ENCODE peak calls at places on chromosomes 7 and 10, in six cellular contexts. M is HCT116, K is HepG2, C is K562, Z is H1, N is SK-N-SH. G is an unnamed sample.
A peak's percentile ranks its signal among the peaks of the same experiment; 100 is the strongest.

GRCh38 chr7:124688991-124689390 is 76.6 kb downstream of the GPR37 start:
- DNase-seq in Z (no peak), C (no peak), K (no peak), M (no peak), N (no peak), G (no peak)

GRCh38 chr7:90660819-90661218 is 64.7 kb downstream of the CDK14 start:
- DNase-seq in C (no peak), N (no peak), Z (no peak), K (no peak), M (no peak), G (no peak)

GRCh38 chr7:28410628-28411578 is 1.4 kb upstream of the CREB5 start:
- DNase-seq in K (no peak), M (no peak), Z (no peak), C (no peak), N (peak; percentile 57), G (no peak)

GRCh38 chr7:108114117-108114841 is 15.9 kb downstream of the LAMB4 start:
- DNase-seq in N (no peak), C (peak; percentile 68), Z (peak; percentile 33), M (peak; percentile 39), K (peak; percentile 31), G (no peak)

GRCh38 chr10:101007915-101008822 is 8.6 kb downstream of the LZTS2 start:
- DNase-seq in N (peak; percentile 45), C (no peak), Z (no peak), K (no peak), M (no peak), G (no peak)

GRCh38 chr10:77511498-77512218 is 126.0 kb downstream of the KCNMA1 start:
- DNase-seq in C (no peak), N (no peak), M (no peak), K (no peak), Z (no peak), G (no peak)

GRCh38 chr10:131141645-131142445 is 169.7 kb downstream of the TCERG1L start:
- DNase-seq in K (no peak), Z (no peak), N (no peak), C (no peak), M (no peak), G (no peak)

GRCh38 chr10:30617070-30617469 is 12.5 kb downstream of the LYZL2 start:
- DNase-seq in Z (no peak), M (no peak), K (peak; percentile 72), C (no peak), N (no peak), G (no peak)

GRCh38 chr7:94392391-94392782 is 2.3 kb upstream of the COL1A2 start:
- DNase-seq in N (no peak), M (no peak), Z (no peak), K (no peak), C (no peak), G (no peak)

GRCh38 chr10:50585921-50586739 is 37.6 kb downstream of the SGMS1 start:
- DNase-seq in M (peak; percentile 77), C (peak; percentile 88), Z (no peak), N (no peak), K (no peak), G (no peak)

GRCh38 chr7:8433477-8434289 is at the start of gene NXPH1:
- DNase-seq in Z (no peak), C (peak; percentile 59), N (peak; percentile 97), M (no peak), K (peak; percentile 37), G (no peak)

GRCh38 chr7:81158189-81158588 is 239.3 kb upstream of the SEMA3C start:
- DNase-seq in C (no peak), Z (no peak), M (no peak), K (no peak), N (no peak), G (no peak)

GRCh38 chr10:93445097-93445960 is 36.8 kb downstream of the MYOF start:
- DNase-seq in N (peak; percentile 80), K (peak; percentile 97), M (peak; percentile 84), Z (peak; percentile 88), C (no peak), G (no peak)

GRCh38 chr10:27223964-27224363 is 16.6 kb downstream of the ACBD5 start:
- DNase-seq in N (peak; percentile 26), K (peak; percentile 46), M (no peak), C (peak; percentile 54), Z (no peak), G (no peak)

GRCh38 chr10:104201636-104202035 is 30.5 kb downstream of the CFAP43 start:
- DNase-seq in N (no peak), Z (no peak), M (no peak), K (no peak), C (no peak), G (no peak)

GRCh38 chr7:148523550-148523949 is 67.0 kb upstream of the C7orf33 start:
- DNase-seq in C (no peak), N (no peak), M (no peak), K (no peak), Z (no peak), G (no peak)

GRCh38 chr10:110644598-110645462 is 694 bp downstream of the RBM20 start:
- DNase-seq in Z (no peak), K (no peak), C (peak; percentile 57), M (no peak), N (peak; percentile 43), G (no peak)

GRCh38 chr10:120981601-120982381 is 130.6 kb downstream of the WDR11 start:
- DNase-seq in C (no peak), Z (no peak), K (no peak), M (no peak), N (no peak), G (no peak)

GRCh38 chr7:151938550-151938949 is 17.7 kb upstream of the GALNTL5 start:
- DNase-seq in Z (no peak), N (no peak), K (no peak), M (no peak), C (no peak), G (no peak)

GRCh38 chr7:138433583-138434437 is 26.2 kb upstream of the TRIM24 start:
- DNase-seq in N (no peak), M (no peak), Z (no peak), K (no peak), C (no peak), G (no peak)

GRCh38 chr10:35657621-35658020 is 15.5 kb upstream of the FZD8 start:
- DNase-seq in N (no peak), C (no peak), M (no peak), Z (no peak), K (no peak), G (no peak)
- H3K4me2 ChIP-seq in N (no peak overlapping the region), C (no peak overlapping the region), M (no peak overlapping the region), Z (no peak overlapping the region), K (no peak overlapping the region), G (no peak overlapping the region)

DNA sequence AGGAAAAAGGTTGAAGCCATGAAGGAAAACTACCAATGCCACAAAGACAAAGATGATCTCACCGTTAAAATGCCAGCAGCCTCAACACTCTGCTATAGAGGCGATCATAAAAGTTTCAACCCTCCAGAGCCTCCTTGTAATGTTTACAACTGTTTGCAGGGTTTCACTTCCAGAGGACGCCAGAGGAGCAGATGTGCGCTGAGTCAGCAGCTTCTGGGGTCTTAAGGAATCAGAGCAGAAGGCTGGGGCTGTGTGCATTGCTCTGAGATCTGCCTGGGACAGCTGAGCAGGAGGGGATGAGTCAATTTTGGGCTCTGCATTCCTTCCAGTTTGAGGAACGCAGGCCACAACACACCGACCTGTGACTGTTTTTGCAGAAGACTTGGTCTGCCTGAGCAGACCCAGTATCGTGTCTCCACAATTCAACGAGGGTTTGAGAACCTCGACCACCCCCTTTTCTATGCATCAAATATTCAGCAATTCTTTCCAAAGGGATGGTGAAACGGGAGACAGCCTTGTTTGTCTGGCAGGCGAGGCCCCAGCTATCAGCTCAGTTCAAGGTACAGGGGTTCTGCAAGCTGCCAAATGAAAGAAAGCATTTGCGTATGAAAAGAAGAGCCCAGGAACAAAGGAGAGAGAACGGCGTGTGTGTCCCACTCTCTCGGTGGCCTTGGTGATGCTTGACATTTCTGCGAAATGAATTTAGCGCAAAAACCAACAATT is 98.1 kb downstream of the TMEM130 start:
- DNase-seq in Z (no peak), C (no peak), M (no peak), N (no peak), K (peak; percentile 42), G (peak; percentile 35)
- TF ChIP-seq SIN3A in Z (peak; percentile 54), C (no peak), M (no peak), N (no peak), K (no peak), G (no peak)

DNA sequence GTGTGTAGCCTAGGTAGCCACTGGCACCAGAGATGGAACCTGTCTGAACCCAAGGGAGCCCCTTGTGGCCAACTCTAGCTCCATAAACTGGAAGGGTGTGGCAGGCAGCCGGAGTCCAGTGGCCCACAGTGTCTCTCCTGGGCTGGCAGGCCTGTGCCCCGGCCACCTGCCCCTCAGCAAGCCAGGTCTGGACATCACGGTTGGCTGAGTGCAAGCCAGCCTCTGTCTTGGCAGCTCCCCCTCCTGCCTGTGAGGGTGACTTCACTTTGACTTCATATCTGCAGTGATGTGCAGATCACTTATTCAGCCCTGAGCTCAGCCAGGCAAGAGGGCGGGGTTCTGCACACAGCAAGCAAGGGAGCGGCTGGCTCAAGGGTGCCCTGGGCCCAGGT is 1.3 kb upstream of the RET start:
- DNase-seq in K (no peak), N (peak; percentile 75), C (peak; percentile 31), M (peak; percentile 19), Z (no peak), G (no peak)
- H3K4me2 ChIP-seq in K (no peak overlapping the region), N (no peak overlapping the region), C (no peak overlapping the region), M (no peak overlapping the region), Z (no peak overlapping the region), G (no peak overlapping the region)

GRCh38 chr7:24907311-24907886 is 72.6 kb downstream of the OSBPL3 start:
- DNase-seq in M (peak; percentile 65), Z (no peak), C (peak; percentile 72), N (no peak), K (no peak), G (peak; percentile 44)
- TF ChIP-seq SIN3A in M (peak; percentile 68), Z (no peak), C (no peak), N (no peak), K (no peak), G (no peak)

DNA sequence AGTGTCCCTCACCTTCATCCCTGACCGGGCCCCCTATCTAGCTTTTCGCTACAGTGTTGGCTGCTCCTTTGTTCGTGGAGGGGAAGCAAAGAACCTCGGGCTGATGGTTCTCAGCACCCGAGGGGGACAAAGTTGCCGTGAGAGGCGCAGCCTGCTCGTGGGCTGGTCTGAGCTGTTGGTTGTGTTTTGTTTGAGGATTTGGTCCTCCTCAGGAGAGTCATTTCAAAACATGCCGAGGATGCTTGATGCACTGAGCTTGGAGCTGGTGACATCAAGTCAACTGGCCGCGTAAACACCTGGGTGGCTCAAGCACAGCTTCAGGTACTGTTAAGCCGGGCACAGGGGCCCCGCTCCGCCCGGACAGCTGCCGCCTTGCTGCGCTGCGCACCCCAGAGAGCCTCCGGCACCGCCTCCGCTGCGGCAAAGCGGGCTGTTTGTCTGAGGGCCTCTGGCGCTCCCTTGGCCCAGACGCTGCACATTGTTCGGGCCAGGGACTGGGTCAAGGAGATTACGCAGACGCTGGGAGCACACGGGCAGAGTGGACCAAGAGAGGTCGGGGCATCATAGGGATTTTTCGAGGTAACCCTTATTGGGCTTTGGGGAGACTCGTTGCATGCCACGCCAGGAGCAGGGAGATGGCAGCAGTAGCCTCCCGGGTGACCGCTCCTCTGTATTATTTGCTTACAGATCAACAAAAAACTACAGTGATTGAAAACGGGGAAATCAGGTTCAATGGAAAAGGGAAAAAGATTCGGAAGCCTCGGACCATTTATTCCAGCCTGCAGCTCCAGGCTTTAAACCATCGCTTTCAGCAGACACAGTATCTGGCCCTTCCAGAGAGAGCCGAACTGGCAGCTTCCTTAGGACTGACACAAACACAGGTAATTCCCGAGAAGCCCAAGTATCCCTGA is 1.9 kb downstream of the DLX6 start:
- DNase-seq in Z (no peak), C (no peak), K (no peak), M (no peak), N (peak; percentile 13), G (no peak)
- H3K4me2 ChIP-seq in Z (peak overlapping the region; percentile 76), C (no peak overlapping the region), K (peak overlapping the region; percentile 90), M (no peak overlapping the region), N (peak overlapping the region; percentile 52), G (no peak overlapping the region)

G was measured in GM12878.